ENCODE peak calls at places on chromosome 1, in ten cellular contexts. P is PC-3, M is HL-60, I is nephron progenitor cell, T is H1, V is epithelial cell of proximal tubule, J is mammary epithelial cell, L is MCF 10A, W is GM20000, E is right atrium auricular region. R is an unnamed sample.

GRCh38 chr1:58895082-58895481 is 111.2 kb upstream of the JUN start:
- DNase-seq in P (no peak), M (no peak), I (no peak), T (no peak), V (no peak), J (no peak), L (no peak), W (no peak), E (no peak), R (no peak)

GRCh38 chr1:37794372-37795339 is 1.0 kb downstream of the MANEAL start:
- DNase-seq in P (no peak), M (no peak), I (no peak), T (no peak), V (no peak), J (no peak), L (peak; percentile 32), W (peak; percentile 40), E (no peak), R (no peak)

GRCh38 chr1:8154621-8155052 is 128.5 kb upstream of the ERRFI1 start:
- DNase-seq in P (peak; percentile 80), M (no peak), I (peak; percentile 65), T (no peak), V (no peak), J (peak; percentile 96), L (peak; percentile 91), W (no peak), E (no peak), R (no peak)

GRCh38 chr1:66374148-66374547 is 159.8 kb upstream of the SGIP1 start:
- DNase-seq in P (no peak), M (no peak), I (no peak), T (no peak), V (no peak), J (no peak), L (no peak), W (no peak), E (no peak), R (no peak)

GRCh38 chr1:43279161-43279560 is 6.2 kb downstream of the C1orf210 start:
- DNase-seq in P (no peak), M (no peak), I (no peak), T (no peak), V (no peak), J (no peak), L (no peak), W (no peak), E (no peak), R (no peak)

GRCh38 chr1:160971618-160972056 is 17.0 kb upstream of the ITLN2 start:
- DNase-seq in P (no peak), M (no peak), I (no peak), T (no peak), V (no peak), J (peak; percentile 64), L (no peak), W (no peak), E (no peak), R (no peak)

GRCh38 chr1:112778136-112778535 is 63.0 kb upstream of the PPM1J start:
- DNase-seq in P (no peak), M (no peak), I (no peak), T (no peak), V (no peak), J (peak; percentile 29), L (no peak), W (no peak), E (no peak), R (no peak)

GRCh38 chr1:190908691-190909090 is 431.0 kb upstream of the BRINP3 start:
- DNase-seq in P (peak; percentile 31), M (no peak), I (no peak), T (no peak), V (no peak), J (peak; percentile 21), L (peak; percentile 27), W (no peak), E (no peak), R (peak; percentile 13)

GRCh38 chr1:185397183-185397582 is 80.1 kb upstream of the IVNS1ABP start:
- DNase-seq in P (no peak), M (no peak), I (no peak), T (no peak), V (no peak), J (no peak), L (no peak), W (no peak), E (no peak), R (no peak)

GRCh38 chr1:39105841-39106765 is 80.0 kb downstream of the NDUFS5 start:
- DNase-seq in P (peak; percentile 47), M (no peak), I (peak; percentile 48), T (no peak), V (peak; percentile 56), J (peak; percentile 53), L (peak; percentile 61), W (peak; percentile 62), E (no peak), R (peak; percentile 38)

GRCh38 chr1:3799976-3800685 is 3.8 kb upstream of the LRRC47 start:
- DNase-seq in P (no peak), M (no peak), I (no peak), T (no peak), V (no peak), J (peak; percentile 34), L (no peak), W (no peak), E (no peak), R (no peak)

GRCh38 chr1:51690285-51690961 is 73.5 kb downstream of the OSBPL9 start:
- DNase-seq in P (peak; percentile 87), M (peak; percentile 40), I (no peak), T (no peak), V (no peak), J (peak; percentile 92), L (peak; percentile 95), W (no peak), E (no peak), R (peak; percentile 63)

GRCh38 chr1:203656796-203657620 is 30.4 kb downstream of the ATP2B4 start:
- DNase-seq in P (peak; percentile 60), M (no peak), I (no peak), T (no peak), V (no peak), J (peak; percentile 42), L (no peak), W (no peak), E (no peak), R (no peak)

GRCh38 chr1:171983584-171983983 is 142.3 kb downstream of the DNM3 start:
- DNase-seq in P (peak; percentile 80), M (no peak), I (no peak), T (no peak), V (no peak), J (peak; percentile 41), L (peak; percentile 52), W (no peak), E (no peak), R (peak; percentile 57)

GRCh38 chr1:54540891-54541290 is 7.1 kb upstream of the ACOT11 start:
- DNase-seq in P (no peak), M (no peak), I (no peak), T (no peak), V (no peak), J (no peak), L (no peak), W (no peak), E (no peak), R (no peak)

GRCh38 chr1:54543729-54544496 is 4.1 kb upstream of the ACOT11 start:
- DNase-seq in P (no peak), M (peak; percentile 74), I (no peak), T (no peak), V (no peak), J (peak; percentile 83), L (peak; percentile 45), W (no peak), E (no peak), R (peak; percentile 70)

GRCh38 chr1:54545916-54546635 is 2.0 kb upstream of the ACOT11 start:
- DNase-seq in P (no peak), M (no peak), I (no peak), T (no peak), V (no peak), J (no peak), L (no peak), W (no peak), E (no peak), R (no peak)

GRCh38 chr1:54542962-54543539 is 5.0 kb upstream of the ACOT11 start:
- DNase-seq in P (no peak), M (peak; percentile 80), I (no peak), T (no peak), V (no peak), J (no peak), L (no peak), W (no peak), E (no peak), R (peak; percentile 31)

DNA sequence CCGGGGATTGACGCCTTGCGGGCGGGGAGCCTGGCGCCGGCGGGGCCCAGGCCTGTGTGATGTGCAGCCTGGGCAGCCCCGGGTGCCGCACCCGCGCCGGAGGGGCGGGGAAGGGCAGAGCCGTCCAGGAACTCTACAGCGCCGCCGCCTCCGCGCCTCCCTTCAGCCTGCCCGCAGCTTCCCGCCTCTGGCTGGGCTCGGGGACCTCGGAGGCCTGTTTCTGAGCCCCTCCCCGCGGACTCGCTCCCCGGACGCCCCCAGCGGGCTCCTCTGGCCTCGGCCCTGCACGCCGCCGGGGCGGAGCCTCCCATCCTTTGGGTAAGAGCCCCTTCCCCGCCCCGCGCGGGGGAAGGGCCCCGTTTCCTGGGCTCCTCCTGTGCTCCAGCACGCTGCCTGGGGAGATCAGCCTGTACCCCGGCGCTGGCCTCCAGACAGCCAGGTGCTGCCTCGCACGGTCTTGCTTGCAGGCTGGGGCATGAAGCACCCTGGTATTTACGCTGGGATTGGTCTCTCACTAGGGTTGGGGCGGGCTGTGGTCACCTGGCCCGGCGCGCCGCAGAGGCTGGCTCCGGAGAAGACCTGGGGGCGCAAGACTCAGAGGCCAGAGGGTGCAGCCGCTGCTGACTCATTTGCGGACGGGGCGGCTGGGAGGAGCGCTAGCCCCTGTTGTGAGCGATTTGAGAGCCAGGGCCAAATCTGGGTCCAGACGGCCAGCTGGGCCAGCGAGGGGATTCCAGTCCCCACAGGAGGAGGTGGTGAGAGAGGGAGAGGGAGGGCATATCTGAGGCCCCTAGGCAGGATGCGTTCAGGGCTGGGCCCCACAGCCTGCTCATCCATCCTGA is 5.7 kb upstream of the ACOT11 start:
- DNase-seq in P (no peak), M (peak; percentile 93), I (peak; percentile 83), T (peak; percentile 76), V (no peak), J (peak; percentile 99), L (peak; percentile 95), W (peak; percentile 70), E (no peak), R (peak; percentile 40)
- TF ChIP-seq CTCF in P (no peak), M (no peak), I (no peak), T (no peak), V (no peak), J (no peak), L (no peak), W (no peak), E (no peak), R (no peak)

GRCh38 chr1:200090252-200091159 is 63.0 kb downstream of the NR5A2 start:
- DNase-seq in P (peak; percentile 66), M (no peak), I (no peak), T (no peak), V (no peak), J (peak; percentile 18), L (peak; percentile 25), W (no peak), E (no peak), R (peak; percentile 24)
- TF ChIP-seq CTCF in P (peak; percentile 93), M (no peak), I (peak; percentile 16), T (peak; percentile 66), V (peak; percentile 43), J (peak; percentile 24), L (peak; percentile 16), W (peak; percentile 10), E (no peak), R (peak; percentile 34)

GRCh38 chr1:87989346-87989745 is 660.7 kb downstream of the LMO4 start:
- DNase-seq in P (no peak), M (no peak), I (no peak), T (no peak), V (no peak), J (peak; percentile 49), L (no peak), W (no peak), E (no peak), R (no peak)
- TF ChIP-seq CTCF in P (no peak), M (no peak), I (no peak), T (no peak), V (peak; percentile 8), J (no peak), L (no peak), W (no peak), E (no peak), R (no peak)

GRCh38 chr1:25198731-25199231 is 33.5 kb downstream of the SYF2 start:
- DNase-seq in P (peak; percentile 3), M (no peak), I (no peak), T (no peak), V (no peak), J (peak; percentile 21), L (no peak), W (no peak), E (no peak), R (peak; percentile 42)
- TF ChIP-seq CTCF in P (peak; percentile 15), M (no peak), I (peak; percentile 21), T (peak; percentile 5), V (no peak), J (no peak), L (no peak), W (no peak), E (no peak), R (peak; percentile 22)

R was measured in AG10803.